ENCODE peak calls at places on chromosomes 7 and 10, in eight cellular contexts. X, L, F, V, U, C, I and G are unnamed samples. For H3K4me1 and H3K36me3, the result is how much of the 10 kb centered on the place peaks cover.

GRCh38 chr7:4136501-4137110 is 545.5 kb upstream of the FOXK1 start:
- DNase-seq in X (no peak), L (no peak), F (peak), V (peak), U (peak), C (no peak), I (no peak), G (no peak)

GRCh38 chr10:8216893-8217292 is 162.4 kb downstream of the GATA3 start:
- DNase-seq in X (no peak), L (no peak), F (no peak), V (no peak), U (no peak), C (no peak), I (no peak), G (no peak)

GRCh38 chr7:39702133-39702532 is 78.8 kb downstream of the RALA start:
- DNase-seq in X (peak), L (peak), F (no peak), V (no peak), U (no peak), C (no peak), I (no peak), G (no peak)

GRCh38 chr7:149223176-149223575 is 16.3 kb upstream of the ZNF212 start:
- DNase-seq in X (no peak), L (no peak), F (no peak), V (no peak), U (no peak), C (no peak), I (no peak), G (no peak)

GRCh38 chr10:90847436-90847835 is 10.4 kb downstream of the HTR7 start:
- DNase-seq in X (peak), L (peak), F (no peak), V (no peak), U (no peak), C (peak), I (no peak), G (no peak)

GRCh38 chr7:85135931-85136330 is 50.9 kb downstream of the SEMA3D start:
- DNase-seq in X (peak), L (peak), F (no peak), V (no peak), U (no peak), C (peak), I (no peak), G (no peak)

GRCh38 chr7:130943336-130943901 is 209.4 kb upstream of the KLF14 start:
- DNase-seq in X (peak), L (peak), F (no peak), V (no peak), U (no peak), C (peak), I (peak), G (no peak)

GRCh38 chr7:37265006-37265405 is 183.7 kb downstream of the ELMO1 start:
- DNase-seq in X (no peak), L (no peak), F (no peak), V (no peak), U (no peak), C (no peak), I (no peak), G (no peak)

DNA sequence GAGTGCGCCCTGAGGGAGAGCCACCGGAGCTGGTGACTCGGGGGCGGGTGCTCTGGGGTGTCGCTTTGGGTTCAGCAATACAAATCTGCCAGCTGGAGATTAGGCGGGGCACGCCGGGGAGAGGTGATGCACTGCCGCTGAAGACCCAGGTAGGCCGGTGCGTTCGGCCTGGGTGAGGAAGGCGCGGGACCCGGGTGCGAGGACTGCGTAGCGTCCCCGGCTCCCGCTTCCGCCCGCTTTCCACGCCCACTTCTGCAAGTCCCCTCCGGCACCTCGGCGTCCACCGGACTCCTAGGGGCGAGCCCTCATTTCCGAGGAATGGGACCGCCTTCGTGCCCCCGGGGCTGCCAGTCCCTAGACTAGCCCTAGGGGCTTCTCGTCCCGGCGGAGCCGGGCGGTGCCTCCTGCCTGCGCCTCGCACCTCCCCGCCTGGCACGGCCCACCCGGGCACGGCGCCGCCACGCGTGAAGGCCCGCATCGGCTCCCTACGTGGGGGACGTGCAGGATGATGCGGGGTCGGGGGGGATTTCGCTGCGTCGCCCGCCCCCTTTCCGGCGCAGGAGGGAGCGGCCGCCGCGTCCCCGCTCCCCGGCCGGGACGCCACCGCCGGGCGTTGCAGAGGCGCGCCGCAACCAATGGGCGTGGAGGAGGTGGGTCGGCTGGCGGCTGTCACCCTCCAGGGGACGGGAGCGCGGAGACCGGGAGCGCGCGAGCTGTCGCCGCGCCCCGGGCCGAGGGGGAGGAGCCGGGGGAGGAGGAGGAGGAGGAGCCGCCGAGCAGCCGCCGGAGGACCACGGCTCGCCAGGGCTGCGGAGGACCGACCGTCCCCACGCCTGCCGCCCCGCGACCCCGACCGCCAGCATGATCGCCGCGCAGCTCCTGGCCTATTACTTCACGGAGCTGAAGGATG is 40.0 kb downstream of the HK1 start:
- DNase-seq in X (peak), L (peak), F (peak), V (peak), U (peak), C (peak), I (peak), G (peak)
- H3K4me1 ChIP-seq in X (under half), L (under half), F (under half), V (half or more), U (under half), C (under half), I (under half), G (under half)

GRCh38 chr7:74226633-74227032 is 16.8 kb downstream of the LAT2 start:
- DNase-seq in X (no peak), L (no peak), F (no peak), V (no peak), U (no peak), C (no peak), I (no peak), G (peak)
- H3K36me3 ChIP-seq in X (under half), L (under half), F (under half), V (under half), U (under half), C (under half), I (under half), G (under half)

DNA sequence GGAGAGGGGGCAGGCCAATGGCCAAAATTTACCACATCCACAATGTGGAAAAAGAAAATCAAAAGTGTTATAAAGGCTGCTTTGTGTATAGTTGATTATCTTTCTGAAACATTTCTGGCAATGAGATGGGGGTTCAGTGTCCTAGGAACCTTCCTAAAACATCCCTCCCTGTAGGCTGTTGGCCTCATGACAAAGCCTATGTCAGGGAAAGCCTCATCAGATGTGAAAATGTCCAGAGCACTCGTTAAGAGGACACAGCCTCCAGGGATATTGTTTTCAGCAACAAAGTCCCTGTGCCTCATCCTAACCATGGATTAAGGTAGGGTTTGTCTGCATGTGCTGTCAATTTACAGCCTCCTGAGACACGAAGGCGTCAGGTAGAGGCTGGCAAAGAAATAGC is 17.0 kb downstream of the SUN3 start:
- DNase-seq in X (no peak), L (no peak), F (no peak), V (no peak), U (no peak), C (no peak), I (no peak), G (no peak)
- H3K4me1 ChIP-seq in X (under half), L (under half), F (under half), V (under half), U (under half), C (under half), I (under half), G (under half)

GRCh38 chr10:99353182-99353581 is 24.0 kb downstream of the CNNM1 start:
- DNase-seq in X (no peak), L (no peak), F (no peak), V (no peak), U (no peak), C (no peak), I (no peak), G (no peak)
- H3K36me3 ChIP-seq in X (under half), L (under half), F (under half), V (under half), U (under half), C (under half), I (under half), G (under half)

DNA sequence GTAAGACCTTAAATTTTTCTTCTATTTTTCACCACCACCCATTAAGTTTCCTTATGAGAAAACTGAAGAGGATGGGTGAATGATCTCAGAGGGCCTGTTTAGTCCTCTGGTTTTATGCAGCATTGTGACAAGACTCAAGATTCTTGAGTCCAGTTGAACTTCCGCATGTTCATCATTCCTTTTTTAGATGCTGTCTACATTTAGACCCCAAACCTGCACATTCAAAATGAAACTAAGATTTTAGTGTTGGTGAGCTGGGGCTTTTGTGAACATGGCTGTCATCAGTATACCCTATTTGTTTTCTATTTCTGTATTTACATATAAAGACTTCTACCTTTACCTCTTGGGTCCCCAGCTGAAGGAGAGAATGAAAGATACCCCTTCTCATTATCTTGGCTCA is 31.1 kb downstream of the NET1 start:
- DNase-seq in X (no peak), L (no peak), F (no peak), V (no peak), U (no peak), C (no peak), I (no peak), G (no peak)
- H3K4me1 ChIP-seq in X (under half), L (under half), F (under half), V (under half), U (under half), C (under half), I (under half), G (under half)

DNA sequence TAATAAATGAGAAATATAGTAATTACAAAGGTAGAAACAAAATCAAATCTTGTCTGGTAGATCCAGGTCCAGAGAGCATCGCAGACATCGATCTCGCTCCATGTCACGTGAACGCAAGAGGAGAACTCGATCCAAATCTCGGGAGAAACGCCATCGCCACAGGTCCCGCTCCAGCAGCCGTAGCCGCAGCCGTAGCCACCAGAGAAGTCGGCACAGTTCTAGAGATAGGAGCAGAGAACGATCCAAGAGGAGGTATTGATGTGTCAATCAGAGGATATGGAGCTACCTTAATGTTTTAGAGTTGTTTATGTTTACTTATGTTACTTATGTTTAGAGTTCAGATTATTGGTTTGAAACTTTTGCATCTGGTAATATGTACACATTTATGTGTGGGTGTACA is 57.8 kb downstream of the LUC7L2 start:
- DNase-seq in X (no peak), L (no peak), F (no peak), V (no peak), U (no peak), C (no peak), I (no peak), G (no peak)
- H3K36me3 ChIP-seq in X (under half), L (under half), F (half or more), V (under half), U (half or more), C (half or more), I (half or more), G (under half)